ENCODE peak calls at places on chromosomes 12 and 14, in four cellular contexts. One of them, this sample, is unnamed. For H3K36me3, the result is how much of the 10 kb centered on the place peaks cover.

GRCh38 chr12:121536058-121536928 is 44.5 kb downstream of the KDM2B start:
- DNase-seq in Panc1: no peak
- DNase-seq in prostate gland: peak
- DNase-seq in H1: peak
- DNase-seq in this sample: peak

GRCh38 chr12:50507930-50508329 is 3.1 kb downstream of the DIP2B start:
- DNase-seq in prostate gland: no peak
- DNase-seq in Panc1: no peak
- DNase-seq in H1: no peak
- DNase-seq in this sample: no peak

GRCh38 chr14:97046991-97047390 is 249.8 kb downstream of the VRK1 start:
- DNase-seq in prostate gland: peak
- DNase-seq in Panc1: no peak
- DNase-seq in H1: no peak
- DNase-seq in this sample: no peak

GRCh38 chr14:101961011-101961721 is 3.2 kb upstream of the DYNC1H1 start:
- DNase-seq in H1: peak
- DNase-seq in prostate gland: peak
- DNase-seq in Panc1: peak
- DNase-seq in this sample: no peak

GRCh38 chr14:54781936-54782802 is 120.5 kb downstream of the GCH1 start:
- DNase-seq in H1: no peak
- DNase-seq in prostate gland: no peak
- DNase-seq in Panc1: no peak
- DNase-seq in this sample: no peak

GRCh38 chr14:71720978-71721624 is 211.1 kb upstream of the RGS6 start:
- DNase-seq in Panc1: peak
- DNase-seq in prostate gland: no peak
- DNase-seq in H1: peak
- DNase-seq in this sample: no peak

GRCh38 chr12:92471551-92471950 is 231.2 kb upstream of the PLEKHG7 start:
- DNase-seq in Panc1: no peak
- DNase-seq in H1: no peak
- DNase-seq in prostate gland: no peak
- DNase-seq in this sample: no peak

GRCh38 chr14:101776315-101776714 is 14.8 kb downstream of the PPP2R5C start:
- DNase-seq in Panc1: no peak
- DNase-seq in H1: no peak
- DNase-seq in prostate gland: no peak
- DNase-seq in this sample: no peak

GRCh38 chr12:31874961-31875608 is 84.1 kb upstream of the RESF1 start:
- DNase-seq in prostate gland: peak
- DNase-seq in Panc1: no peak
- DNase-seq in H1: no peak
- DNase-seq in this sample: no peak

GRCh38 chr12:39341761-39342160 is 101.2 kb downstream of the KIF21A start:
- DNase-seq in H1: no peak
- DNase-seq in prostate gland: no peak
- DNase-seq in Panc1: no peak
- DNase-seq in this sample: no peak

GRCh38 chr14:35821546-35822411 is 4.4 kb upstream of the BRMS1L start:
- DNase-seq in Panc1: peak
- DNase-seq in H1: no peak
- DNase-seq in prostate gland: no peak
- DNase-seq in this sample: no peak

GRCh38 chr14:58805605-58806358 is 168.0 kb downstream of the DACT1 start:
- DNase-seq in Panc1: no peak
- DNase-seq in prostate gland: no peak
- DNase-seq in H1: no peak
- DNase-seq in this sample: no peak

GRCh38 chr12:11630046-11630706 is 19.3 kb upstream of the ETV6 start:
- DNase-seq in H1: peak
- DNase-seq in Panc1: no peak
- DNase-seq in prostate gland: no peak
- DNase-seq in this sample: no peak

GRCh38 chr12:9365296-9365695 is 157.1 kb upstream of the PZP start:
- DNase-seq in H1: no peak
- DNase-seq in Panc1: no peak
- DNase-seq in prostate gland: no peak
- DNase-seq in this sample: peak

GRCh38 chr14:68820999-68821683 is 28.3 kb upstream of the ZFP36L1 start:
- DNase-seq in Panc1: no peak
- DNase-seq in H1: no peak
- DNase-seq in prostate gland: no peak
- DNase-seq in this sample: no peak

GRCh38 chr12:56836800-56837663 is 73.9 kb downstream of the HSD17B6 start:
- DNase-seq in H1: no peak
- DNase-seq in prostate gland: no peak
- DNase-seq in Panc1: no peak
- DNase-seq in this sample: no peak

GRCh38 chr12:111455448-111456320 is 50.0 kb downstream of the SH2B3 start:
- DNase-seq in prostate gland: no peak
- DNase-seq in H1: peak
- DNase-seq in Panc1: no peak
- DNase-seq in this sample: peak

GRCh38 chr14:45838597-45838996 is 585.6 kb upstream of the MIS18BP1 start:
- DNase-seq in H1: no peak
- DNase-seq in prostate gland: no peak
- DNase-seq in Panc1: no peak
- DNase-seq in this sample: no peak

GRCh38 chr12:25977047-25977446 is 18.6 kb downstream of the RASSF8 start:
- DNase-seq in Panc1: no peak
- DNase-seq in H1: no peak
- DNase-seq in prostate gland: no peak
- DNase-seq in this sample: no peak

DNA sequence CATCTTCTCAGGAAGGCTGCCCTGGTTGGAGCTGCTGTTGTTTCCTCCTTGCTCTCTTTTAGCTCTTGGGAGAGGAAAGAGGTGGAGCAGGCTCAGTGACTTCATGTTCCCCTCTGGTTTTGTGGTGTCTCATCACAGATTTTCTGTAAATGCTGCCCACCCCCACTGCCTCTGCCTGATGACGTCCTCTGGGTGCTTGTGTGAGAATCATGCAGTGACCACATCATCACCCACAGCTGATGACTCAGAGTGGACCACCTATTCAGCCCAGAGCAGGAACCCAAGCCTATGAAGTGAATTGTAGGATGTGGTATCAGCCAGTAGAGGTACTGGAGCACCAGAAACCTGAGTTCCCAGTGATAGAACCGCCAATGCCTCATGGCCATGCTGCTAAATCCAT is at the start of gene GZMB:
- DNase-seq in Panc1: no peak
- DNase-seq in H1: no peak
- DNase-seq in prostate gland: no peak
- DNase-seq in this sample: no peak
- TF ChIP-seq POLR2AphosphoS5 in Panc1: no peak
- TF ChIP-seq POLR2AphosphoS5 in H1: no peak
- TF ChIP-seq POLR2AphosphoS5 in prostate gland: no peak
- TF ChIP-seq POLR2AphosphoS5 in this sample: no peak

DNA sequence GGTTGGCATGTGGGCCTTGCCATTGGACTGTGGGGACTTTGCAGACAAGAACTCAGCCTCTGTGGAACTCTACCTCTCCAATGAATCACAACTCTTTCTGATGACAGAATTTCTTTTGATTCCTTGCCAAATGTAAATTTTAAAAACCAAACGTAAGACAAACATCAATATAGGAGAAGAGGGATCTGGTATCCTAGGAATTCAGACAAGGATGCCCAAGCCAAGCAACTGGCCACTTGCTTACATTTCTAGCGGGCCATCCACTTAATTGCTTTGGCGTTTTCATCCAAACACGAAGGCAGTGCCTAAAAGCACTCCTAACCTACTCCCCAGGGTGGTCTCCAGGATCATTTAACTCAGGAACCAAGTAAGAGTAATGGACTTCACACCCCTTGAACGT is 23.4 kb upstream of the RAB35 start:
- DNase-seq in Panc1: no peak
- DNase-seq in prostate gland: no peak
- DNase-seq in H1: no peak
- DNase-seq in this sample: no peak
- H3K36me3 ChIP-seq in Panc1: under half
- H3K36me3 ChIP-seq in prostate gland: under half
- H3K36me3 ChIP-seq in H1: half or more
- H3K36me3 ChIP-seq in this sample: half or more

GRCh38 chr12:115337693-115338543 is 653.9 kb upstream of the TBX3 start:
- DNase-seq in prostate gland: peak
- DNase-seq in Panc1: no peak
- DNase-seq in H1: peak
- DNase-seq in this sample: no peak
- TF ChIP-seq POLR2AphosphoS5 in prostate gland: peak
- TF ChIP-seq POLR2AphosphoS5 in Panc1: no peak
- TF ChIP-seq POLR2AphosphoS5 in H1: no peak
- TF ChIP-seq POLR2AphosphoS5 in this sample: peak

GRCh38 chr14:90400904-90401561 is 4.2 kb downstream of the CALM1 start:
- DNase-seq in prostate gland: no peak
- DNase-seq in H1: no peak
- DNase-seq in Panc1: no peak
- DNase-seq in this sample: no peak

GRCh38 chr14:90399541-90400444 is 3.0 kb downstream of the CALM1 start:
- DNase-seq in prostate gland: peak
- DNase-seq in H1: peak
- DNase-seq in Panc1: peak
- DNase-seq in this sample: peak

GRCh38 chr14:90397401-90398314 is 829 bp downstream of the CALM1 start:
- DNase-seq in H1: peak
- DNase-seq in Panc1: no peak
- DNase-seq in prostate gland: no peak
- DNase-seq in this sample: no peak

GRCh38 chr14:90398315-90398811 is 1.5 kb downstream of the CALM1 start:
- DNase-seq in Panc1: no peak
- DNase-seq in prostate gland: no peak
- DNase-seq in H1: peak
- DNase-seq in this sample: peak

GRCh38 chr14:90398841-90399540 is 2.2 kb downstream of the CALM1 start:
- DNase-seq in prostate gland: no peak
- DNase-seq in H1: no peak
- DNase-seq in Panc1: no peak
- DNase-seq in this sample: no peak
- H3K36me3 ChIP-seq in prostate gland: under half
- H3K36me3 ChIP-seq in H1: under half
- H3K36me3 ChIP-seq in Panc1: under half
- H3K36me3 ChIP-seq in this sample: under half

DNA sequence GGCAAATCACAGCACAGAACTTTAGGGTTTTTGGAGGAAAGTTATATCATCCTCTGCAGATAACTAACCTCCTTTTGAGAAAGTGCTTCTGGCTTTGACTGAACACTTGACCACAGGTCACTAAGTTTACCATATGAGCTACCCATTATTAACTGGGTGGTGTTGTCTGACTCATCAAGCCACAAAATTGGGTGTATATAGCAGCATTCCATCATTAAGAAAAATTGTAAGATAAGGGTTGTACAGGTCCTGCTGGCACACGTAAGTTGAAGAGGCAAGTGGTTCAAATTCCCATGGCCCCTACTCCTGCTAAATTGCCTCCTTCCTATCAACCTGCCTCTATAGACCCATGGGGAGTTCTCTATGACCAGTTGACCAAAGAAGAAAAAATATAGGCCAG is 39.5 kb downstream of the L2HGDH start:
- DNase-seq in Panc1: no peak
- DNase-seq in prostate gland: no peak
- DNase-seq in H1: no peak
- DNase-seq in this sample: no peak
- TF ChIP-seq POLR2AphosphoS5 in Panc1: no peak
- TF ChIP-seq POLR2AphosphoS5 in prostate gland: no peak
- TF ChIP-seq POLR2AphosphoS5 in H1: no peak
- TF ChIP-seq POLR2AphosphoS5 in this sample: no peak

GRCh38 chr14:103892247-103892646 is 36.0 kb upstream of the TDRD9 start:
- DNase-seq in prostate gland: no peak
- DNase-seq in Panc1: no peak
- DNase-seq in H1: no peak
- DNase-seq in this sample: no peak

GRCh38 chr14:103891667-103892215 is 36.5 kb upstream of the TDRD9 start:
- DNase-seq in prostate gland: no peak
- DNase-seq in H1: no peak
- DNase-seq in Panc1: no peak
- DNase-seq in this sample: no peak

GRCh38 chr14:103889313-103890051 is 38.8 kb upstream of the TDRD9 start:
- DNase-seq in prostate gland: no peak
- DNase-seq in Panc1: no peak
- DNase-seq in H1: no peak
- DNase-seq in this sample: no peak

GRCh38 chr14:103890052-103890371 is 38.2 kb upstream of the TDRD9 start:
- DNase-seq in prostate gland: no peak
- DNase-seq in Panc1: no peak
- DNase-seq in H1: no peak
- DNase-seq in this sample: no peak

DNA sequence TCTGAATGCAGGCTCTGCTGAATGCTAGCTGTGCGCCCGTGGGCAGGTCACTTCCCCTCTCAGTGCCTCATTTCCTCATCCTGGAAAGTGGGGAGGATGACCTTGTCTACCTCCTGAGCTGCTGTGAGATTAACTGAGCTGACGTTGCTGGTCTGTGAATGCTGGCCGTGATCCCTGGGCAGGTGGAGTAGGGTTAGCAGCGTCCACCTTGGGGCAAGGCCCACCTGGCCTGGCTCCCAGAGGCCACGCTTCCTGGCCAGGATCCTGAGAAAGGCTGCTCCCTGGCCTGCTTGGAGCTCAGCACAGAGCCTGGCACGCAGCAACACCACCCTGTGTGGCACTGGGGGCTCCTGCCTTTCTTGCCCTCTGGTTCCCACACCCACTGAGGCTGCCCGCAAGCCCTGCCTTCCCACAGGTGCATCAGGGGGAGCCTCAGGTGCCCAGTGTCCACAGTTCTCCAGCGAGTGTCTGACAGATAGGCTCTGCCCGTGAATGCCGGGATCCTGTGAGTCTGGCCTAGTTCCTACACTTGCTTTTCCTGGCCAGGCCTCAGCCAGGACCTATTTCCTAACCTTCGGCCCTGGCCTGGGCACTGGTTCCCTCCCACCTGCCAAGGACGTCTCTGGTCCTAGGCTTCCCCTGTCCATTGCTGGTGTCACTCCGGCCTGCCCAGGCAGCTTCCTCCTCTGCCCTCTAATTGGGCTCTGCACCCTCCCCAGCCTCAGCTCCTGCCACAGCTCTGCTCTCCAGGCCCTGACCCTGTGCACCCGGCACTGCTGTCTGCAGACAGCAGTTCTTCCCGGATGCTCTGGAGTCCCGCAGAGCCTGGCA is 37.2 kb upstream of the TDRD9 start:
- DNase-seq in Panc1: no peak
- DNase-seq in H1: no peak
- DNase-seq in prostate gland: no peak
- DNase-seq in this sample: no peak
- H3K36me3 ChIP-seq in Panc1: under half
- H3K36me3 ChIP-seq in H1: under half
- H3K36me3 ChIP-seq in prostate gland: under half
- H3K36me3 ChIP-seq in this sample: under half

GRCh38 chr12:96236221-96236822 is 42.1 kb downstream of the ELK3 start:
- DNase-seq in prostate gland: no peak
- DNase-seq in Panc1: no peak
- DNase-seq in H1: no peak
- DNase-seq in this sample: no peak
- TF ChIP-seq POLR2AphosphoS5 in prostate gland: peak
- TF ChIP-seq POLR2AphosphoS5 in Panc1: no peak
- TF ChIP-seq POLR2AphosphoS5 in H1: no peak
- TF ChIP-seq POLR2AphosphoS5 in this sample: no peak

This sample was measured in esophagus muscularis mucosa.